ENCODE peak calls at places on chromosomes 2 and 18, in four cellular contexts. One of them, this sample, is unnamed.

GRCh38 chr18:67243799-67244587 is 272.5 kb downstream of the DSEL start:
- DNase-seq in K562: no peak
- DNase-seq in HL-60: no peak
- DNase-seq in GM12878: no peak
- DNase-seq in this sample: no peak

GRCh38 chr2:58727977-58728656 is 487.0 kb upstream of the FANCL start:
- DNase-seq in K562: no peak
- DNase-seq in HL-60: no peak
- DNase-seq in GM12878: no peak
- DNase-seq in this sample: no peak

GRCh38 chr18:3234457-3234856 is 13.1 kb upstream of the MYL12A start:
- DNase-seq in K562: no peak
- DNase-seq in HL-60: no peak
- DNase-seq in GM12878: no peak
- DNase-seq in this sample: no peak

GRCh38 chr2:108803045-108803736 is 16.6 kb downstream of the CCDC138 start:
- DNase-seq in K562: no peak
- DNase-seq in HL-60: no peak
- DNase-seq in GM12878: no peak
- DNase-seq in this sample: no peak

GRCh38 chr2:26617259-26618083 is 23.7 kb downstream of the CIB4 start:
- DNase-seq in K562: no peak
- DNase-seq in HL-60: no peak
- DNase-seq in GM12878: no peak
- DNase-seq in this sample: no peak

GRCh38 chr2:160492401-160493226 is 993 bp downstream of the RBMS1 start:
- DNase-seq in K562: peak
- DNase-seq in HL-60: no peak
- DNase-seq in GM12878: no peak
- DNase-seq in this sample: peak

GRCh38 chr2:237134831-237135230 is 49.1 kb downstream of the COPS8 start:
- DNase-seq in K562: no peak
- DNase-seq in HL-60: no peak
- DNase-seq in GM12878: no peak
- DNase-seq in this sample: no peak

GRCh38 chr2:113282747-113283533 is 4.2 kb upstream of the PAX8 start:
- DNase-seq in K562: peak
- DNase-seq in HL-60: no peak
- DNase-seq in GM12878: no peak
- DNase-seq in this sample: no peak

GRCh38 chr2:50732796-50733195 is 299.1 kb downstream of the NRXN1 start:
- DNase-seq in K562: no peak
- DNase-seq in HL-60: no peak
- DNase-seq in GM12878: no peak
- DNase-seq in this sample: no peak

GRCh38 chr2:219688560-219689445 is 61.4 kb downstream of the SLC4A3 start:
- DNase-seq in K562: no peak
- DNase-seq in HL-60: no peak
- DNase-seq in GM12878: no peak
- DNase-seq in this sample: no peak

GRCh38 chr18:7459851-7460774 is 107.0 kb upstream of the PTPRM start:
- DNase-seq in K562: no peak
- DNase-seq in HL-60: no peak
- DNase-seq in GM12878: no peak
- DNase-seq in this sample: no peak

GRCh38 chr2:64750001-64750816 is 96.5 kb upstream of the SERTAD2 start:
- DNase-seq in K562: peak
- DNase-seq in HL-60: no peak
- DNase-seq in GM12878: no peak
- DNase-seq in this sample: no peak

GRCh38 chr18:39149211-39149806 is 1583.7 kb upstream of the CELF4 start:
- DNase-seq in K562: no peak
- DNase-seq in HL-60: no peak
- DNase-seq in GM12878: no peak
- DNase-seq in this sample: no peak

GRCh38 chr2:60356346-60356745 is 197.1 kb downstream of the BCL11A start:
- DNase-seq in K562: no peak
- DNase-seq in HL-60: no peak
- DNase-seq in GM12878: no peak
- DNase-seq in this sample: no peak

GRCh38 chr2:134917219-134917957 is 1.2 kb upstream of the CCNT2 start:
- DNase-seq in K562: no peak
- DNase-seq in HL-60: no peak
- DNase-seq in GM12878: no peak
- DNase-seq in this sample: no peak

GRCh38 chr2:53559302-53559967 is 208.2 kb upstream of the CHAC2 start:
- DNase-seq in K562: no peak
- DNase-seq in HL-60: no peak
- DNase-seq in GM12878: no peak
- DNase-seq in this sample: no peak

GRCh38 chr2:105989070-105989469 is 205.0 kb downstream of the UXS1 start:
- DNase-seq in K562: no peak
- DNase-seq in HL-60: no peak
- DNase-seq in GM12878: no peak
- DNase-seq in this sample: no peak

GRCh38 chr2:165058471-165059265 is 103.3 kb upstream of the SLC38A11 start:
- DNase-seq in K562: no peak
- DNase-seq in HL-60: no peak
- DNase-seq in GM12878: no peak
- DNase-seq in this sample: no peak

GRCh38 chr2:237704476-237705224 is 77.3 kb downstream of the LRRFIP1 start:
- DNase-seq in K562: no peak
- DNase-seq in HL-60: no peak
- DNase-seq in GM12878: no peak
- DNase-seq in this sample: no peak

GRCh38 chr2:196314780-196315179 is 143.4 kb upstream of the STK17B start:
- DNase-seq in K562: no peak
- DNase-seq in HL-60: no peak
- DNase-seq in GM12878: no peak
- DNase-seq in this sample: no peak

GRCh38 chr2:30695749-30696148 is 111.5 kb downstream of the CAPN13 start:
- DNase-seq in K562: no peak
- DNase-seq in HL-60: no peak
- DNase-seq in GM12878: no peak
- DNase-seq in this sample: no peak

GRCh38 chr2:144660518-144661316 is 140.8 kb upstream of the ZEB2 start:
- DNase-seq in K562: no peak
- DNase-seq in HL-60: no peak
- DNase-seq in GM12878: no peak
- DNase-seq in this sample: no peak

GRCh38 chr2:162029287-162029901 is 44.6 kb downstream of the DPP4 start:
- DNase-seq in K562: no peak
- DNase-seq in HL-60: no peak
- DNase-seq in GM12878: no peak
- DNase-seq in this sample: no peak

GRCh38 chr2:218806346-218806978 is 24.5 kb downstream of the CYP27A1 start:
- DNase-seq in K562: no peak
- DNase-seq in HL-60: peak
- DNase-seq in GM12878: peak
- DNase-seq in this sample: no peak

GRCh38 chr2:81901017-81901416 is 1596.5 kb upstream of the LRRTM1 start:
- DNase-seq in K562: no peak
- DNase-seq in HL-60: no peak
- DNase-seq in GM12878: no peak
- DNase-seq in this sample: no peak

GRCh38 chr18:50706199-50706598 is 113.6 kb downstream of the MRO start:
- DNase-seq in K562: no peak
- DNase-seq in HL-60: no peak
- DNase-seq in GM12878: no peak
- DNase-seq in this sample: no peak

GRCh38 chr2:100588071-100588786 is 25.4 kb downstream of the PDCL3 start:
- DNase-seq in K562: peak
- DNase-seq in HL-60: peak
- DNase-seq in GM12878: peak
- DNase-seq in this sample: no peak

GRCh38 chr2:64876137-64876647 is 113.0 kb upstream of the SLC1A4 start:
- DNase-seq in K562: peak
- DNase-seq in HL-60: no peak
- DNase-seq in GM12878: no peak
- DNase-seq in this sample: no peak

GRCh38 chr18:51429644-51430043 is 232.2 kb upstream of the MEX3C start:
- DNase-seq in K562: no peak
- DNase-seq in HL-60: no peak
- DNase-seq in GM12878: no peak
- DNase-seq in this sample: no peak

GRCh38 chr2:145184741-145185671 is 665.1 kb upstream of the ZEB2 start:
- DNase-seq in K562: no peak
- DNase-seq in HL-60: no peak
- DNase-seq in GM12878: no peak
- DNase-seq in this sample: no peak

GRCh38 chr2:9262671-9263171 is 56.1 kb downstream of the ASAP2 start:
- DNase-seq in K562: no peak
- DNase-seq in HL-60: no peak
- DNase-seq in GM12878: no peak
- DNase-seq in this sample: no peak

GRCh38 chr2:18763338-18763737 is 174.0 kb upstream of the NT5C1B start:
- DNase-seq in K562: no peak
- DNase-seq in HL-60: no peak
- DNase-seq in GM12878: no peak
- DNase-seq in this sample: no peak

GRCh38 chr2:240503375-240503774 is 54.4 kb downstream of the ANKMY1 start:
- DNase-seq in K562: no peak
- DNase-seq in HL-60: no peak
- DNase-seq in GM12878: no peak
- DNase-seq in this sample: no peak

GRCh38 chr2:38712413-38712812 is 38.7 kb downstream of the SRSF7 start:
- DNase-seq in K562: no peak
- DNase-seq in HL-60: no peak
- DNase-seq in GM12878: no peak
- DNase-seq in this sample: no peak
- TF ChIP-seq SPI1 in K562: no peak
- TF ChIP-seq SPI1 in HL-60: no peak
- TF ChIP-seq SPI1 in GM12878: no peak
- TF ChIP-seq SPI1 in this sample: no peak

GRCh38 chr2:231666171-231667095 is 41.9 kb upstream of the PTMA start:
- DNase-seq in K562: peak
- DNase-seq in HL-60: peak
- DNase-seq in GM12878: peak
- DNase-seq in this sample: no peak
- TF ChIP-seq SPI1 in K562: peak
- TF ChIP-seq SPI1 in HL-60: peak
- TF ChIP-seq SPI1 in GM12878: peak
- TF ChIP-seq SPI1 in this sample: peak

GRCh38 chr2:148022351-148022750 is 1.5 kb downstream of the MBD5 start:
- DNase-seq in K562: no peak
- DNase-seq in HL-60: no peak
- DNase-seq in GM12878: no peak
- DNase-seq in this sample: no peak
- TF ChIP-seq SPI1 in K562: no peak
- TF ChIP-seq SPI1 in HL-60: no peak
- TF ChIP-seq SPI1 in GM12878: no peak
- TF ChIP-seq SPI1 in this sample: no peak

GRCh38 chr18:10791141-10791808 is 265.4 kb downstream of the NAPG start:
- DNase-seq in K562: no peak
- DNase-seq in HL-60: peak
- DNase-seq in GM12878: no peak
- DNase-seq in this sample: no peak
- TF ChIP-seq SPI1 in K562: no peak
- TF ChIP-seq SPI1 in HL-60: no peak
- TF ChIP-seq SPI1 in GM12878: no peak
- TF ChIP-seq SPI1 in this sample: no peak

DNA sequence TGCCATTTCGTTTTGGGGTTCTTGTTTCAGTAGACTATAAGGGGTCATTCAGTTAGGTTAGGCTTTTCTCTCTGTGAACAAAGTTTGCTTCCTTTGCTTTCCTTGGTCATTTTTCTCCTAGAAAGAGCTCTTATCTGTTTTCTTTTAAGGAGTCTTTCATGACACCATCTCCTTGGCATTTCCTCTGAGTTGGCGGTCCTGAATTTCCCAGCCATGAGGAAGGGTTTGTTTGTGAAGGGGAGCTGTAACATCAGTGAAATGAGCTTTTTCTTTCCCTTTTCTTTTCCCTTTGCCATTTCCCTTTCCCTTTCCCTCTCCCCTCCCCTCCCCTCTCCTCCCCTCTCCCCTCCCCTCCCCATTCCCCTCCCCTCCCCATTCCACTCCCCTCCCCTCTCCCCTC is 61.7 kb downstream of the MAP4K4 start:
- DNase-seq in K562: no peak
- DNase-seq in HL-60: no peak
- DNase-seq in GM12878: no peak
- DNase-seq in this sample: no peak
- TF ChIP-seq SPI1 in K562: no peak
- TF ChIP-seq SPI1 in HL-60: no peak
- TF ChIP-seq SPI1 in GM12878: no peak
- TF ChIP-seq SPI1 in this sample: no peak

DNA sequence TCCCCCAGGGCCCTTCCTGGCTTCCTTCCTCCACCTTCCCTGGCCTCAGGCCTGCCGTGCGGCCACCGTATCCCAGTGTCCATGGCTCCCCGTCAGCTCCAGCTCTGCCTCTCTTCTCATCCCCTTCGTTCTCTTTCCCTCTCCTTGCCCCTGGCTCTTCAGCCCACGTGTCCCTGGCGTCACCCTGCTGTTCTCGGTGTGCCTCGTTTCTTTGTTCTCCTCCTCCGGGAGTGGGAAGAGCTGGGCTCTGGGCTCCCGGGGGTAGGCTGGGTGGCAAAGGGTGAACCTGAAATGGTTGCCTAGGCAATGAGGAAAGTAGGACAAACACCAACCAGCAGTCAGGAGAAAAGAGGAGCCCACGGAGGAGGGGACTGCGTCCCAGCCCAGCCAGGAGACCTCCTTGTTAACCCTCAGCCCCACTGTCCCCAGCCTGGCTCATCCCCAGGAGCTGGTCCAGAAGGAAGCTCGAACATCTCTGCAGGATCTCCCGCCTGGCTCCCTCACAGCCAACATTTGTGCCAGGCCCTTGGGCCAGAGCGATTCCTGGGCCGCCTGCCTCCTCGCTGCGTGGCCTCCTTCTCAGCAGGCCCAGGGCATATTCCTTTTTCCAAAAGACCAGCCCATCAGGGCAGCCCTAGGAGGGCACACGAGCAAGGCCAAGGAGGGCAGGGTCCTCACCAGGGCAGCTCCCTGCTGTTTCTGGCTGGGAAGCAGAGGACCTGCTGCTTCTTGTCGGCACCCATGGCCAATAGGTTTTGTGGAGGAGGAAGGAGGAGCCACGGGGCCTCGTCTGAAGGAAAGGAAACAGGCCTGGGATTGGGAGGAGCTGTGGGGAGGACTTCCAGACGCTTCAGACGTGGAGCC is 30.9 kb upstream of the DNMT3A start:
- DNase-seq in K562: no peak
- DNase-seq in HL-60: no peak
- DNase-seq in GM12878: no peak
- DNase-seq in this sample: no peak
- TF ChIP-seq SPI1 in K562: no peak
- TF ChIP-seq SPI1 in HL-60: no peak
- TF ChIP-seq SPI1 in GM12878: no peak
- TF ChIP-seq SPI1 in this sample: no peak

This sample was measured in GM12891.